ENCODE peak calls at places on chromosome 5, in eight cellular contexts. D is SHP77; V is NCI-H187; S is SK-N-DZ; Z is AG10803; T is NCI-H748 treated with DMSO at 0.1 percent for 48 hours; H is activated CD8-positive, alpha-beta T cell treated with anti-CD3 and anti-CD28 coated beads, Interleukin-2, amount 10 ng/mL, durations not matched to agents 7 days and 5 days; X is NCI-H345. K is an unnamed sample.

GRCh38 chr5:102638912-102639652 is 116.0 kb upstream of the PAM start:
- DNase-seq in H (no peak), Z (peak), X (no peak), T (no peak), S (peak), D (no peak), V (no peak), K (no peak)

GRCh38 chr5:91170266-91170665 is 212.9 kb downstream of the ARRDC3 start:
- DNase-seq in T (no peak), D (no peak), S (no peak), V (no peak), Z (peak), H (no peak), X (no peak), K (no peak)

GRCh38 chr5:39376293-39376714 is 12.0 kb upstream of the C9 start:
- DNase-seq in X (no peak), D (peak), S (peak), T (peak), H (peak), V (no peak), Z (no peak), K (peak)

GRCh38 chr5:145062280-145062679 is 772.9 kb downstream of the PRELID2 start:
- DNase-seq in Z (peak), S (no peak), H (no peak), X (no peak), V (no peak), D (no peak), T (no peak), K (no peak)

GRCh38 chr5:172556971-172557461 is 84.0 kb upstream of the NEURL1B start:
- DNase-seq in X (no peak), Z (no peak), H (no peak), V (no peak), D (no peak), S (no peak), T (no peak), K (no peak)

GRCh38 chr5:115459844-115460243 is 84.7 kb downstream of the FEM1C start:
- DNase-seq in V (no peak), Z (peak), D (no peak), X (no peak), H (no peak), S (no peak), T (no peak), K (no peak)

GRCh38 chr5:173474881-173475287 is 141.6 kb downstream of the BOD1 start:
- DNase-seq in D (no peak), H (no peak), X (peak), T (no peak), Z (peak), S (no peak), V (no peak), K (no peak)

GRCh38 chr5:177967221-177967887 is 28.7 kb downstream of the PROP1 start:
- DNase-seq in T (no peak), Z (no peak), V (no peak), H (no peak), S (no peak), D (no peak), X (no peak), K (no peak)

GRCh38 chr5:31036407-31036806 is 157.1 kb upstream of the CDH6 start:
- DNase-seq in V (no peak), X (no peak), H (no peak), T (no peak), Z (no peak), D (no peak), S (no peak), K (no peak)

GRCh38 chr5:135234242-135235000 is 164.6 kb downstream of the MACROH2A1 start:
- DNase-seq in H (no peak), V (no peak), S (no peak), D (no peak), T (no peak), X (no peak), Z (no peak), K (no peak)

GRCh38 chr5:54905942-54906537 is 79.4 kb downstream of the ESM1 start:
- DNase-seq in T (peak), S (peak), Z (peak), H (peak), D (peak), X (peak), V (peak), K (peak)

GRCh38 chr5:154740483-154740882 is 14.7 kb upstream of the LARP1 start:
- DNase-seq in Z (peak), X (no peak), V (no peak), H (no peak), S (no peak), D (no peak), T (no peak), K (no peak)

GRCh38 chr5:4563400-4563799 is 576.7 kb upstream of the ADAMTS16 start:
- DNase-seq in H (no peak), T (peak), S (peak), X (no peak), Z (peak), V (no peak), D (peak), K (no peak)

GRCh38 chr5:72525816-72526215 is 18.6 kb upstream of the ZNF366 start:
- DNase-seq in X (no peak), S (no peak), T (no peak), H (no peak), Z (peak), V (no peak), D (no peak), K (no peak)

GRCh38 chr5:59086024-59086423 is 503.1 kb downstream of the RAB3C start:
- DNase-seq in H (no peak), V (no peak), X (no peak), Z (no peak), T (no peak), D (no peak), S (no peak), K (no peak)

GRCh38 chr5:159877894-159878448 is 38.3 kb upstream of the ADRA1B start:
- DNase-seq in S (no peak), D (no peak), Z (no peak), T (no peak), V (no peak), X (no peak), H (no peak), K (no peak)

GRCh38 chr5:98638701-98639100 is 134.8 kb upstream of the RGMB start:
- DNase-seq in D (no peak), H (no peak), Z (peak), T (no peak), X (no peak), S (no peak), V (no peak), K (no peak)

GRCh38 chr5:33153891-33154290 is 286.9 kb upstream of the TARS1 start:
- DNase-seq in V (no peak), S (no peak), Z (no peak), X (no peak), T (no peak), H (no peak), D (no peak), K (no peak)

GRCh38 chr5:102975040-102975439 is 144.9 kb downstream of the GIN1 start:
- DNase-seq in H (no peak), T (no peak), Z (peak), D (no peak), S (peak), V (no peak), X (no peak), K (no peak)

GRCh38 chr5:125381290-125381689 is 634.9 kb upstream of the ZNF608 start:
- DNase-seq in V (no peak), X (no peak), T (no peak), Z (no peak), S (no peak), H (no peak), D (no peak), K (no peak)

GRCh38 chr5:179805529-179806249 is 977 bp downstream of the MGAT4B start:
- DNase-seq in Z (peak), T (no peak), H (peak), S (no peak), D (no peak), X (no peak), V (no peak), K (no peak)

GRCh38 chr5:156380846-156381245 is 53.9 kb downstream of the SGCD start:
- DNase-seq in H (no peak), D (no peak), Z (peak), S (no peak), V (no peak), X (no peak), T (no peak), K (no peak)

GRCh38 chr5:103847060-103847459 is 284.5 kb upstream of the NUDT12 start:
- DNase-seq in Z (peak), T (no peak), D (no peak), X (no peak), H (no peak), S (no peak), V (no peak), K (no peak)

GRCh38 chr5:122816726-122817125 is 28.7 kb upstream of the SNX24 start:
- DNase-seq in T (peak), X (no peak), Z (no peak), D (no peak), V (no peak), S (no peak), H (no peak), K (peak)

GRCh38 chr5:137395011-137395755 is 103.9 kb downstream of the SPOCK1 start:
- DNase-seq in X (peak), D (peak), H (no peak), Z (peak), T (no peak), S (peak), V (no peak), K (peak)

GRCh38 chr5:35031276-35031675 is 16.5 kb downstream of the AGXT2 start:
- DNase-seq in T (no peak), V (no peak), X (no peak), D (no peak), H (no peak), S (no peak), Z (peak), K (no peak)

GRCh38 chr5:179345179-179345428 is 157 bp downstream of the ADAMTS2 start:
- DNase-seq in X (peak), V (no peak), T (no peak), S (no peak), D (no peak), Z (no peak), H (no peak), K (no peak)

GRCh38 chr5:171623107-171623506 is 162.5 kb upstream of the SMIM23 start:
- DNase-seq in H (no peak), X (no peak), Z (no peak), V (no peak), D (no peak), T (no peak), S (no peak), K (no peak)

GRCh38 chr5:125882061-125882460 is 541.1 kb upstream of the GRAMD2B start:
- DNase-seq in T (no peak), V (no peak), D (peak), H (no peak), Z (no peak), S (no peak), X (no peak), K (no peak)

GRCh38 chr5:172954751-172955159 is 4.5 kb upstream of the RPL26L1 start:
- DNase-seq in H (no peak), T (no peak), S (no peak), D (no peak), Z (peak), X (no peak), V (no peak), K (no peak)

GRCh38 chr5:78912085-78912771 is 72.9 kb downstream of the ARSB start:
- DNase-seq in S (peak), D (peak), H (no peak), V (no peak), Z (no peak), T (peak), X (peak), K (peak)